ENCODE peak calls at places on chromosome 5, in seven cellular contexts. N is left ventricle myocardium inferior, K is AG09319, D is Calu3, B is heart right ventricle, A is AG04450, P is MCF 10A. T is an unnamed sample.

GRCh38 chr5:40984884-40985283 is 75.6 kb downstream of the C7 start:
- DNase-seq in P (no peak), N (no peak), A (peak; percentile 84), D (no peak), B (no peak), K (no peak), T (no peak)

GRCh38 chr5:4027335-4027734 is 431.7 kb downstream of the IRX1 start:
- DNase-seq in D (no peak), A (no peak), P (no peak), K (no peak), N (no peak), B (no peak), T (no peak)

GRCh38 chr5:143024227-143024920 is 254.2 kb downstream of the ARHGAP26 start:
- DNase-seq in K (no peak), D (no peak), N (no peak), P (no peak), B (no peak), A (no peak), T (no peak)

GRCh38 chr5:173825215-173825865 is 62.8 kb upstream of the CPEB4 start:
- DNase-seq in B (no peak), A (no peak), K (no peak), N (no peak), D (peak; percentile 15), P (no peak), T (no peak)

GRCh38 chr5:134000696-134001453 is 3.9 kb downstream of the VDAC1 start:
- DNase-seq in K (no peak), D (no peak), A (no peak), B (no peak), N (no peak), P (no peak), T (no peak)

GRCh38 chr5:180820788-180821321 is 18.2 kb upstream of the MGAT1 start:
- DNase-seq in A (no peak), N (no peak), K (no peak), B (no peak), P (no peak), D (no peak), T (no peak)

GRCh38 chr5:127872494-127872893 is 169.3 kb downstream of the CCDC192 start:
- DNase-seq in K (no peak), B (peak; percentile 8), P (no peak), A (no peak), N (no peak), D (no peak), T (no peak)

GRCh38 chr5:147688965-147689364 is 93.6 kb downstream of the JAKMIP2 start:
- DNase-seq in B (peak; percentile 4), A (no peak), P (peak; percentile 38), K (no peak), N (no peak), D (no peak), T (no peak)

GRCh38 chr5:10331341-10331796 is 22.1 kb upstream of the MARCHF6 start:
- DNase-seq in A (peak; percentile 65), K (no peak), N (peak; percentile 78), P (peak; percentile 57), D (no peak), B (peak; percentile 85), T (peak; percentile 82)

GRCh38 chr5:36621985-36622384 is 15.6 kb downstream of the SLC1A3 start:
- DNase-seq in N (no peak), P (no peak), B (no peak), A (no peak), D (no peak), K (no peak), T (no peak)

GRCh38 chr5:35138232-35138631 is 90.5 kb upstream of the AGXT2 start:
- DNase-seq in D (no peak), P (no peak), B (no peak), A (no peak), K (no peak), N (no peak), T (no peak)

GRCh38 chr5:149060325-149060724 is 2.5 kb downstream of the SH3TC2 start:
- DNase-seq in K (no peak), D (peak; percentile 48), N (peak; percentile 46), P (peak; percentile 90), A (no peak), B (peak; percentile 70), T (no peak)

GRCh38 chr5:138229387-138229786 is 16.3 kb upstream of the CDC23 start:
- DNase-seq in N (no peak), A (no peak), K (no peak), P (no peak), D (no peak), B (no peak), T (no peak)

GRCh38 chr5:88262116-88262515 is 6.5 kb downstream of the TMEM161B start:
- DNase-seq in N (no peak), D (no peak), P (no peak), B (no peak), K (no peak), A (no peak), T (no peak)

GRCh38 chr5:160036243-160036642 is 27.3 kb downstream of the TTC1 start:
- DNase-seq in K (no peak), A (no peak), N (no peak), B (no peak), P (no peak), D (no peak), T (no peak)

GRCh38 chr5:125317546-125317995 is 571.1 kb upstream of the ZNF608 start:
- DNase-seq in N (no peak), K (no peak), P (no peak), B (no peak), D (no peak), A (no peak), T (no peak)

GRCh38 chr5:71891856-71892255 is 172.8 kb downstream of the CARTPT start:
- DNase-seq in D (peak; percentile 51), P (no peak), B (peak; percentile 60), A (no peak), N (peak; percentile 55), K (no peak), T (no peak)

GRCh38 chr5:80958611-80959010 is 1.6 kb upstream of the RASGRF2 start:
- DNase-seq in A (no peak), N (no peak), D (no peak), B (no peak), K (no peak), P (no peak), T (no peak)

DNA sequence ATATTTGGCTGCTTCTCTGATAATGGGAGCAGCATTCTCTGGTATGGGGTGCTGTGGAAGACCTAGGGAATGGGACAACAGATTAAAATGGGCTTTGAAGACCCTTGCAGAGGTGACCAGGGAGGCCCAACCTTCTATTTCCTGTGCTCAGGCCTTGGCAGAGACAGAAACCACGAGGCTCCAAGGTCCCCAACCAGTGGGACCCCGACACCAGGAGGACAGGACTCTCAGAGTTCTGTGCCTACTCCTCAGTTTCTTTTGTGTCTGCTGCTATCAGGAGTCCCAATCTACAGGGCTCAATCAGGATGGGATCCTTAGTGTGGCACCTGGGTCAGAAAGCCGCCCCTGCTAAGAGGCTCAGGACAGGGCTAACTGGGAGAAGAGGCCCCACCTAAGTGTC is 29.4 kb downstream of the CSF2 start:
- DNase-seq in K (no peak), A (no peak), N (no peak), D (no peak), B (no peak), P (no peak), T (no peak)
- TF ChIP-seq CTCF in K (no peak), A (no peak), N (no peak), D (no peak), B (no peak), P (no peak), T (no peak)

GRCh38 chr5:5219541-5219940 is 79.4 kb downstream of the ADAMTS16 start:
- DNase-seq in P (no peak), B (no peak), D (no peak), K (no peak), A (no peak), N (no peak), T (no peak)

GRCh38 chr5:5218396-5218795 is 78.3 kb downstream of the ADAMTS16 start:
- DNase-seq in D (no peak), A (no peak), K (no peak), N (no peak), P (no peak), B (no peak), T (no peak)

GRCh38 chr5:5220896-5221295 is 80.8 kb downstream of the ADAMTS16 start:
- DNase-seq in D (no peak), K (no peak), N (no peak), P (no peak), B (no peak), A (no peak), T (no peak)

GRCh38 chr5:5221731-5222130 is 81.6 kb downstream of the ADAMTS16 start:
- DNase-seq in A (no peak), D (no peak), P (no peak), K (no peak), B (no peak), N (no peak), T (no peak)

DNA sequence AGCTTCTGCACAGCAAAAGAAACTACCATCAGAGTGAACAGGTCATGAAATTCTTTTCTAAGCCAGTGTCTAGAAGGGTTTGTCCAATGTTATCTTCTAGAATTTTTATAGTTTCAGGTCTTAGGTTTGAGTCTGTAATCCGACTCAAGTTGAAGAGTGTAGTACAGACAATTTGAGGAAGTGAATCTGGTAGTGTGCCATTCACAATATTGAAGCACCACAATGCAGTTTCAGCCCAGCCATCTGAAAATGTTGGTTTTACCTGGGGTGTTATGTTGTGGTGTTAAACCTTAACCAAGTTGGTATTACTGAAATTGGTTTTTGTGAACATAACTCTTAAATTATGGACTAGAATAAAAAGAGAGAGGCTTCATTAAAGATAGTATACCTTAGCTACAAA is 77.2 kb downstream of the ADAMTS16 start:
- DNase-seq in N (no peak), K (no peak), B (no peak), D (no peak), P (no peak), A (no peak), T (no peak)
- TF ChIP-seq CTCF in N (no peak), K (no peak), B (no peak), D (no peak), P (no peak), A (no peak), T (no peak)

GRCh38 chr5:113487411-113487778 is 858 bp downstream of the MCC start:
- DNase-seq in P (peak; percentile 43), A (no peak), B (no peak), N (no peak), K (no peak), D (no peak), T (no peak)
- TF ChIP-seq CTCF in P (no peak), A (no peak), B (no peak), N (no peak), K (no peak), D (no peak), T (no peak)

DNA sequence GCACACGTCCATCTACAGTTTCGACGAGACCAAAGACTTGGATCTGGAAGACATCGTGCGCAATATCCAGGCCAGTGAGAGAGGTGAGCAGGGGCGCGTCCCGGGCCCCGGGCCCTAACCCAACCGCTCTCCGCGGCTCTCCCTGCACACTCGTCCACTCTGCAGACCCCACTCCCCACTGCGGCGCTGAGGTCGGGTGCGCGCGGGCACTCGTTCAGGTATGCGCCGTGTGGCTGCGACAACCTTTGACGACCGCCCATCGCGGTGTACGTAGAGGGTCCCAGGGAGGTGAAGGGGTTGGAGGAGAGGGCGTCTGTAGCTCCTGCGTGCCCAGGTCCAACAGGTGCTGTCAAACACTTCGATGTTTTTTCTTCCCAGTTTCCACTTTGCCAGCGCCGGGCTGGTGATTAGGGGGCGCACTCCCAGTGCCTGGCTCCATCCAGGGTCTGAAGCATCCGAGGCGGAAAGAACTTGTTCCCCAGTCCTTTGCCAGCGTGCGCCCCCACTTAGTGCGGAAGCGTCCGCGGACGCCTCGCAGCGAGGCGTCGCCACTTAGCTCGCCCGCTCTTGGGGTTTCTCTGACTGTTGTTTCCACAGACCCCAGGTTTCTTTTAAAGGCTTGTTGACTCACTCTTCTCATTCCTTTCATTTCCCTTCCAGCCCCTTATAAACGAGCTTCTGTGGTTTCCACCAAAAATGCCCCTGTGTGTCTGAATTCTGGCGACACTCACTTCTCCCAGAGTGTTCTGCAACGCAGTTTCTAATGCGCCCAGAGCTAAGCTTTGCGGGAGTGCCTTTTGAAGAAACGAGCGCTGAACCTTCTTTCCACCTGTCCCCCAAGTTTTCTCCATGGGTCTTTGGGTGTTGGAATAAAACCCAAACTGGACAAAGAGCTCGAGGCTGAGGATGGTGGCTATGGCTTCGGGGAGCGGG is 1.6 kb downstream of the NPR3 start:
- DNase-seq in A (no peak), K (no peak), N (no peak), P (no peak), B (no peak), D (no peak), T (no peak)
- TF ChIP-seq CTCF in A (peak; percentile 39), K (peak; percentile 13), N (peak; percentile 8), P (no peak), B (peak; percentile 26), D (no peak), T (no peak)

T was measured in pancreas.